ENCODE peak calls at places on chromosomes 7 and 10, in five cellular contexts. A is colonic mucosa; N is PC-3; G is head of caudate nucleus; W is activated naive CD8-positive, alpha-beta T cell treated with anti-CD3 and anti-CD28 coated beads, Interleukin-2, amount 50 U/mL, for 16 hours. S is an unnamed sample.

GRCh38 chr10:4062072-4062471 is 277.1 kb upstream of the KLF6 start:
- DNase-seq in A (no peak), N (peak; percentile 34), G (no peak), W (no peak), S (no peak)

GRCh38 chr10:69421611-69422308 is 5.0 kb upstream of the TACR2 start:
- DNase-seq in A (no peak), N (no peak), G (no peak), W (no peak), S (no peak)

GRCh38 chr7:158734861-158735260 is 30.3 kb upstream of the NCAPG2 start:
- DNase-seq in A (no peak), N (peak; percentile 38), G (peak; percentile 60), W (no peak), S (peak; percentile 22)

GRCh38 chr10:83083866-83084265 is 1055.4 kb upstream of the GHITM start:
- DNase-seq in A (no peak), N (no peak), G (no peak), W (no peak), S (no peak)

GRCh38 chr10:200405-200804 is 65.2 kb downstream of the ZMYND11 start:
- DNase-seq in A (no peak), N (no peak), G (no peak), W (no peak), S (no peak)

GRCh38 chr10:84196941-84197340 is 2.6 kb downstream of the CDHR1 start:
- DNase-seq in A (no peak), N (no peak), G (no peak), W (no peak), S (no peak)

GRCh38 chr7:151400626-151401315 is 9.1 kb downstream of the WDR86 start:
- DNase-seq in A (no peak), N (no peak), G (no peak), W (no peak), S (no peak)

GRCh38 chr10:131195552-131196159 is 115.9 kb downstream of the TCERG1L start:
- DNase-seq in A (no peak), N (no peak), G (peak; percentile 11), W (no peak), S (no peak)

GRCh38 chr10:103451871-103452713 is at the start of gene CALHM2:
- DNase-seq in A (peak; percentile 68), N (no peak), G (peak; percentile 65), W (no peak), S (no peak)

GRCh38 chr7:156620246-156620775 is 20.3 kb upstream of the RNF32 start:
- DNase-seq in A (no peak), N (no peak), G (no peak), W (no peak), S (no peak)

GRCh38 chr10:1557081-1557480 is 180.2 kb downstream of the ADARB2 start:
- DNase-seq in A (no peak), N (no peak), G (no peak), W (no peak), S (no peak)

GRCh38 chr7:45978731-45979211 is 57.7 kb upstream of the IGFBP3 start:
- DNase-seq in A (peak; percentile 10), N (no peak), G (no peak), W (no peak), S (no peak)

GRCh38 chr7:123770378-123770777 is 21.6 kb upstream of the WASL start:
- DNase-seq in A (no peak), N (peak; percentile 89), G (no peak), W (no peak), S (peak; percentile 81)

GRCh38 chr10:63657812-63658211 is 136.6 kb downstream of the REEP3 start:
- DNase-seq in A (no peak), N (no peak), G (no peak), W (no peak), S (no peak)

GRCh38 chr10:13882112-13882711 is 295.4 kb downstream of the PRPF18 start:
- DNase-seq in A (no peak), N (peak; percentile 91), G (no peak), W (no peak), S (peak; percentile 98)

GRCh38 chr7:111855842-111856227 is 293.5 kb upstream of the IMMP2L start:
- DNase-seq in A (no peak), N (peak; percentile 12), G (peak; percentile 58), W (no peak), S (peak; percentile 46)

GRCh38 chr10:97718659-97719142 is 5.2 kb downstream of the MARVELD1 start:
- DNase-seq in A (peak; percentile 95), N (peak; percentile 95), G (peak; percentile 69), W (no peak), S (no peak)

GRCh38 chr10:104300736-104301292 is 31.8 kb downstream of the GSTO2 start:
- DNase-seq in A (no peak), N (peak; percentile 79), G (peak; percentile 48), W (no peak), S (peak; percentile 39)

GRCh38 chr7:112081778-112082177 is 124.4 kb downstream of the DOCK4 start:
- DNase-seq in A (no peak), N (no peak), G (no peak), W (no peak), S (no peak)

GRCh38 chr10:70567603-70568002 is 34.9 kb downstream of the PRF1 start:
- DNase-seq in A (no peak), N (no peak), G (no peak), W (no peak), S (no peak)

GRCh38 chr10:129005080-129005479 is 462.0 kb upstream of the MGMT start:
- DNase-seq in A (no peak), N (no peak), G (no peak), W (no peak), S (no peak)

GRCh38 chr10:91159254-91159783 is 61.1 kb upstream of the PCGF5 start:
- DNase-seq in A (no peak), N (no peak), G (no peak), W (no peak), S (no peak)

GRCh38 chr7:153044981-153045380 is 285.4 kb downstream of the ACTR3B start:
- DNase-seq in A (no peak), N (no peak), G (no peak), W (no peak), S (no peak)

GRCh38 chr10:79264942-79265341 is 82.3 kb upstream of the PPIF start:
- DNase-seq in A (no peak), N (peak; percentile 100), G (no peak), W (no peak), S (no peak)

GRCh38 chr7:88243345-88243909 is 23.6 kb upstream of the SRI start:
- DNase-seq in A (no peak), N (peak; percentile 82), G (no peak), W (no peak), S (peak; percentile 68)

GRCh38 chr7:54888067-54888735 is 129.2 kb upstream of the SEC61G start:
- DNase-seq in A (no peak), N (no peak), G (peak; percentile 55), W (no peak), S (no peak)

GRCh38 chr10:17474595-17474994 is 20.2 kb upstream of the ST8SIA6 start:
- DNase-seq in A (no peak), N (peak; percentile 16), G (no peak), W (no peak), S (peak; percentile 10)

GRCh38 chr10:89609730-89610393 is 35.2 kb downstream of the PANK1 start:
- DNase-seq in A (no peak), N (no peak), G (no peak), W (no peak), S (no peak)

S was measured in RKO.